ENCODE peak calls at places on chromosomes 16 and 17, in ten cellular contexts. U is BE2C, X is HS-5, B is Ammon's horn, M is gastrocnemius medialis, K is LHCN-M2, C is lower leg skin, T is HT-29, Q is fibroblast of lung, H is Right ventricle myocardium superior. V is an unnamed sample.

GRCh38 chr16:48963306-48963705 is 318.3 kb downstream of the CBLN1 start:
- DNase-seq in U (no peak), X (no peak), B (no peak), M (no peak), K (peak), C (no peak), T (no peak), Q (peak), H (no peak), V (no peak)

GRCh38 chr17:8121531-8122390 is 2.1 kb downstream of the HES7 start:
- DNase-seq in U (peak), X (no peak), B (peak), M (no peak), K (peak), C (peak), T (peak), Q (peak), H (peak), V (no peak)

GRCh38 chr17:77580531-77580930 is 378.0 kb upstream of the TNRC6C start:
- DNase-seq in U (no peak), X (no peak), B (no peak), M (no peak), K (no peak), C (peak), T (no peak), Q (no peak), H (no peak), V (no peak)

GRCh38 chr16:85029981-85030381 is 2.4 kb downstream of the KIAA0513 start:
- DNase-seq in U (no peak), X (no peak), B (no peak), M (no peak), K (no peak), C (no peak), T (no peak), Q (no peak), H (no peak), V (no peak)

GRCh38 chr17:49157784-49158183 is 25.2 kb downstream of the B4GALNT2 start:
- DNase-seq in U (no peak), X (no peak), B (peak), M (no peak), K (no peak), C (peak), T (no peak), Q (no peak), H (no peak), V (no peak)

GRCh38 chr16:62424206-62424605 is 388.0 kb upstream of the CDH8 start:
- DNase-seq in U (no peak), X (no peak), B (no peak), M (no peak), K (no peak), C (no peak), T (no peak), Q (no peak), H (no peak), V (no peak)

GRCh38 chr17:8189041-8189710 is 804 bp downstream of the BORCS6 start:
- DNase-seq in U (peak), X (no peak), B (no peak), M (no peak), K (no peak), C (peak), T (peak), Q (peak), H (peak), V (no peak)

GRCh38 chr17:1182831-1183578 is 3.2 kb upstream of the ABR start:
- DNase-seq in U (peak), X (no peak), B (no peak), M (no peak), K (no peak), C (no peak), T (no peak), Q (no peak), H (no peak), V (no peak)

GRCh38 chr17:57489321-57489720 is 233.0 kb downstream of the MSI2 start:
- DNase-seq in U (no peak), X (no peak), B (no peak), M (peak), K (peak), C (no peak), T (no peak), Q (no peak), H (no peak), V (no peak)

GRCh38 chr16:27346818-27347217 is 33.0 kb downstream of the IL4R start:
- DNase-seq in U (no peak), X (no peak), B (no peak), M (no peak), K (no peak), C (no peak), T (no peak), Q (no peak), H (no peak), V (no peak)

GRCh38 chr17:4739122-4740024 is at the start of the genes CXCL16 and ZMYND15:
- DNase-seq in U (peak), X (no peak), B (no peak), M (peak), K (peak), C (peak), T (peak), Q (peak), H (peak), V (no peak)

GRCh38 chr16:2224183-2224486 is 744 bp downstream of the E4F1 start:
- DNase-seq in U (no peak), X (no peak), B (peak), M (no peak), K (no peak), C (no peak), T (peak), Q (peak), H (no peak), V (no peak)

GRCh38 chr17:82304826-82305726 is 12.3 kb downstream of the CD7 start:
- DNase-seq in U (peak), X (no peak), B (no peak), M (no peak), K (no peak), C (no peak), T (no peak), Q (no peak), H (no peak), V (no peak)

GRCh38 chr17:67575325-67575724 is 142.4 kb upstream of the NOL11 start:
- DNase-seq in U (no peak), X (no peak), B (no peak), M (no peak), K (no peak), C (no peak), T (peak), Q (no peak), H (no peak), V (no peak)

GRCh38 chr16:3665508-3665907 is 11.0 kb downstream of the DNASE1 start:
- DNase-seq in U (no peak), X (no peak), B (no peak), M (no peak), K (no peak), C (no peak), T (no peak), Q (no peak), H (peak), V (no peak)

GRCh38 chr16:84378567-84378966 is 10.2 kb downstream of the ATP2C2 start:
- DNase-seq in U (no peak), X (no peak), B (no peak), M (no peak), K (no peak), C (no peak), T (no peak), Q (no peak), H (no peak), V (no peak)

V was measured in Panc1.